ENCODE peak calls at places on chromosomes 3 and 15, in seven cellular contexts. I, R, X, T, H, N and U are unnamed samples.

GRCh38 chr15:58077427-58077826 is 11.9 kb upstream of the ALDH1A2 start:
- DNase-seq in I (no peak), X (no peak), H (peak; percentile 36), N (no peak), T (peak; percentile 51), R (no peak), U (no peak)

GRCh38 chr15:92631721-92632120 is 23.9 kb downstream of the FAM174B start:
- DNase-seq in I (no peak), X (no peak), H (no peak), R (no peak), T (no peak), N (no peak), U (no peak)

GRCh38 chr3:194254032-194254431 is 97.1 kb downstream of the CPN2 start:
- DNase-seq in R (no peak), N (no peak), T (no peak), H (no peak), X (no peak), I (peak; percentile 68), U (no peak)

GRCh38 chr3:187931111-187931510 is 185.8 kb upstream of the BCL6 start:
- DNase-seq in H (no peak), T (no peak), N (no peak), I (no peak), X (no peak), R (no peak), U (no peak)

GRCh38 chr3:193014961-193015360 is 97.3 kb upstream of the MB21D2 start:
- DNase-seq in I (no peak), R (no peak), H (no peak), N (no peak), X (no peak), T (no peak), U (no peak)

GRCh38 chr3:180755553-180755952 is 76.3 kb upstream of the CCDC39 start:
- DNase-seq in N (no peak), H (no peak), T (peak; percentile 78), I (no peak), R (no peak), X (no peak), U (no peak)

GRCh38 chr3:132519914-132520313 is 77.2 kb upstream of the ACKR4 start:
- DNase-seq in H (no peak), T (no peak), X (no peak), N (no peak), I (no peak), R (no peak), U (no peak)

GRCh38 chr15:85570331-85570730 is 189.9 kb downstream of the AKAP13 start:
- DNase-seq in X (no peak), N (no peak), I (no peak), H (no peak), R (no peak), T (no peak), U (no peak)

GRCh38 chr3:151919446-151919845 is 46.0 kb downstream of the SUCNR1 start:
- DNase-seq in R (no peak), T (no peak), X (no peak), H (no peak), N (no peak), I (no peak), U (no peak)

GRCh38 chr3:151919030-151919328 is 45.5 kb downstream of the SUCNR1 start:
- DNase-seq in T (no peak), H (no peak), R (no peak), X (no peak), N (no peak), I (no peak), U (no peak)

GRCh38 chr3:151923901-151924300 is 50.5 kb downstream of the SUCNR1 start:
- DNase-seq in N (no peak), R (no peak), H (no peak), T (no peak), I (no peak), X (no peak), U (no peak)

GRCh38 chr3:151916781-151917180 is 43.3 kb downstream of the SUCNR1 start:
- DNase-seq in T (no peak), R (no peak), X (no peak), N (no peak), H (peak; percentile 17), I (no peak), U (no peak)

DNA sequence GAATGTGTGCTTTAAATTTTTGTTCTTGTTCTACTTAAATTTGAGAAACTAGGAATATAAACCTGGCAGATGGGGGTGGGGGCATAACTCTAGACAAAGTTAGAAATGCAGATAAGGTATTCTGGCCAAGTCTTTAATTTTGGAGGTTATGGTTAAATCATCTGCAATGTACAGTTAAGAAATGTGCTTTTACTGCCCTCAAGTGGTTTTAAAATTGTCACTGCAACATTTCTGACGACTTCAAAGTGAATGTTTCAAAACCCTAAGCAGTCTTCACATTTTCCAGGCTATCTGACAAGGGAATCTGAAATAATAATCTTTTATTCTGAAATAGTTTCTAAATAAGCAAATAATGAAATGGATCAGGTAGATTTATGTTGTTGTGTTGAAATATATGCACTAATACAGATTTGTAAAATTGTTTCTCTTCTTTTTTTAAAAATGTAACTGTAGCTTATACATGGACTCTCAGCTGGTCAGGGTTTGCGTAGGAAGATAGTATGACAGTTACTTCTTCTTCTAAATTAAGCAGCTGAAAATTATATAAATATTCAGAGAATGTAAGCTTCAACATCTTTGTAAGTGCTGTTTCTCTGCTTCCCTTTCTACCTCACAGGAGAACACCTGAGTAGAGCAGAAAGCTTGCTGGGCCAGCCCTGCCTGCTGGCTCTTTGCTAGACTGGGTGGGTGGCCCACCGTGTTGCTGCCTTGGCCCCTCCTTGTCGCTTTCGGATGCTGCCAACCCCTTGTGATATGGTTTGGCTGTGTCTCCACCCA is 45.0 kb downstream of the SUCNR1 start:
- DNase-seq in H (peak; percentile 50), I (no peak), R (no peak), X (no peak), N (peak; percentile 52), T (peak; percentile 61), U (no peak)
- TF ChIP-seq CTCF in H (peak; percentile 60), I (peak; percentile 6), R (peak; percentile 54), X (no peak), N (peak; percentile 34), T (peak; percentile 75), U (peak; percentile 77)

DNA sequence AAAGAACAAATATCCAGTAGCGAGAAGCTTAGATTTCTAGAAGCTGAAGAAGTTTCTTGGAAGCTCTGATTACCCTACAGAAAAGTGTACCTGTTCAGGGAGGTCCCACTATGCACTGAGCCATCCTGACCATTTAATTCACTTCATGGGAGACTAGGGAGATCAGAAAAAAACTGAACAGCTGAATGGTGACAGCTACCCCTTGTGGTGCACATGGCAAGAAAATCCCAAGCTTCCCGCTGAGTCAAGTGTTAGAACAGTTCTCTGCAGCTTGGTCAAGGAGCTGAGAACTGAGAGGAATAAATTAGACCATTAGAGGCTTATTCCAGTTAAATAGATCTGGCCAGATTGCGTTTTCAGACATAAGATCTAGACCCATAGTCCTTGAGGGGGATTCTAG is 197.2 kb upstream of the VEPH1 start:
- DNase-seq in N (no peak), X (no peak), I (no peak), H (peak; percentile 32), T (peak; percentile 40), R (no peak), U (no peak)
- TF ChIP-seq CTCF in N (no peak), X (no peak), I (no peak), H (no peak), T (peak; percentile 34), R (no peak), U (no peak)

GRCh38 chr3:148911597-148911996 is 46.5 kb downstream of the CPA3 start:
- DNase-seq in T (no peak), N (no peak), R (no peak), I (no peak), X (no peak), H (no peak), U (no peak)

GRCh38 chr3:148911173-148911572 is 46.1 kb downstream of the CPA3 start:
- DNase-seq in T (peak; percentile 25), N (no peak), R (no peak), I (no peak), X (no peak), H (no peak), U (no peak)

GRCh38 chr3:148916132-148916531 is 51.0 kb downstream of the CPA3 start:
- DNase-seq in T (no peak), H (no peak), X (no peak), R (no peak), I (no peak), N (no peak), U (no peak)
- TF ChIP-seq CTCF in T (no peak), H (no peak), X (no peak), R (no peak), I (no peak), N (no peak), U (no peak)

DNA sequence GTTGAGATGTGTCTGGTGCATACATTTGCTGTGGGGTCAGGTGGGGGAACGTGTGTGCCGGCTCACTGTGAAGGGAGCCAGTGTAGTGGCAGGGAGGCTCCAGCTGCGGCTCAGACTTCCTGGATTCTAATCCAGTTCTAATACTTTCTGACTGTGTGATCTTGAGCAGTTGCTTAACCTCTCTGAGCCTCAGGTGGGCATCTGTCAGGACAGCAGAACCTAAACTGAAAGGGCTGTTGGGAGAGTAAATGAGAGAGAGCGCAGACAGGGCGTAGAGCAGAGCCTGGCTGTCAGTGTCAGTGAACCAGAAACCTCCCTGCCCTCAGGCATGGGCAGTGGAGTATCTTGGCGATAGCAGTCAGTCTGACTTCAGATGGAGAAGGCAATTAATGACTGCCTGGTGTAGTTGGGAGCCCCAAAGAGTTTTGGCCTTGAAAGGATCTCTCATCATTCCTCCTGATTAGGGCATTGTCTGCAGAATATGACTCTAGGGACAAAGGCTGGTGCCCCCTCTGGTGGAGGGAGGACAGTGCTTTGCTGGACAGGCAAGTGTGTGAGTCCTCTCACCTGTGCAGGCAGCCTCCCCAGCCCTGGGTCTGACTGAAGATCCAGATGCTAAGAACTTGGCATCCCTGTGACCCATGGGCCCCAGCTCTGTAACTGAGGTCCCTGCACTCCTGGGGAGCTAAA is 9.6 kb downstream of the KBTBD13 start:
- DNase-seq in H (peak; percentile 62), T (peak; percentile 84), I (peak; percentile 64), N (no peak), X (peak; percentile 64), R (peak; percentile 58), U (no peak)
- TF ChIP-seq CTCF in H (peak; percentile 45), T (peak; percentile 67), I (peak; percentile 20), N (peak; percentile 43), X (no peak), R (peak; percentile 49), U (peak; percentile 55)